ENCODE peak calls at places on chromosomes 7 and 10, in nine cellular contexts. L, Y, N, D, O, P, X, E and S are unnamed samples.

GRCh38 chr10:77564781-77565589 is 72.6 kb downstream of the KCNMA1 start:
- DNase-seq in N (no peak), O (no peak), L (no peak), E (no peak), X (no peak), Y (no peak), P (no peak), D (no peak), S (no peak)

GRCh38 chr7:29287366-29287765 is 92.8 kb downstream of the CHN2 start:
- DNase-seq in Y (no peak), P (no peak), E (no peak), N (no peak), O (no peak), D (no peak), L (no peak), X (no peak), S (no peak)

GRCh38 chr10:60942604-60943269 is 1.2 kb downstream of the RHOBTB1 start:
- DNase-seq in O (peak; percentile 37), L (peak; percentile 39), Y (peak; percentile 26), P (no peak), N (no peak), X (peak; percentile 65), D (no peak), E (peak; percentile 42), S (no peak)

GRCh38 chr7:78702770-78703169 is 750.7 kb downstream of the MAGI2 start:
- DNase-seq in P (no peak), L (no peak), N (no peak), X (no peak), Y (no peak), D (no peak), E (no peak), O (no peak), S (no peak)

GRCh38 chr10:69941730-69942129 is 110.9 kb upstream of the MACROH2A2 start:
- DNase-seq in P (no peak), Y (no peak), D (no peak), X (no peak), L (no peak), N (no peak), O (no peak), E (no peak), S (no peak)

GRCh38 chr10:13759167-13759566 is 172.4 kb downstream of the PRPF18 start:
- DNase-seq in P (no peak), Y (no peak), X (no peak), L (no peak), E (peak; percentile 21), D (no peak), O (no peak), N (no peak), S (no peak)

GRCh38 chr7:130070900-130071622 is 727 bp downstream of the KLHDC10 start:
- DNase-seq in E (no peak), D (no peak), X (peak; percentile 19), P (no peak), O (no peak), Y (no peak), L (peak; percentile 16), N (no peak), S (no peak)

GRCh38 chr7:101442426-101443070 is 79.9 kb downstream of the COL26A1 start:
- DNase-seq in O (no peak), E (no peak), P (no peak), X (no peak), L (no peak), Y (no peak), N (no peak), D (no peak), S (no peak)

GRCh38 chr10:98456688-98457482 is 10.2 kb upstream of the HPS1 start:
- DNase-seq in Y (no peak), O (no peak), D (no peak), E (no peak), N (no peak), P (no peak), L (no peak), X (no peak), S (no peak)

GRCh38 chr7:27197137-27198042 is 2.5 kb downstream of the HOXA13 start:
- DNase-seq in N (no peak), Y (no peak), P (no peak), O (no peak), E (no peak), X (no peak), L (no peak), D (no peak), S (no peak)

GRCh38 chr7:155257482-155258232 is 40.0 kb upstream of the INSIG1 start:
- DNase-seq in P (no peak), N (no peak), Y (no peak), D (no peak), X (no peak), E (peak; percentile 71), L (no peak), O (peak; percentile 68), S (no peak)

GRCh38 chr10:102420443-102420809 is 210 bp upstream of the FBXL15 start:
- DNase-seq in N (no peak), E (peak; percentile 90), D (no peak), O (peak; percentile 89), L (no peak), X (peak; percentile 94), Y (no peak), P (peak; percentile 91), S (no peak)

GRCh38 chr10:102419561-102420442 is 834 bp upstream of the FBXL15 start:
- DNase-seq in N (no peak), E (peak; percentile 71), X (peak; percentile 74), D (peak; percentile 92), Y (peak; percentile 47), L (peak; percentile 89), O (peak; percentile 63), P (peak; percentile 60), S (peak; percentile 84)

GRCh38 chr10:102422586-102423129 is 2.0 kb downstream of the FBXL15 start:
- DNase-seq in N (no peak), E (peak; percentile 85), P (peak; percentile 66), X (peak; percentile 89), D (peak; percentile 71), Y (peak; percentile 83), O (peak; percentile 87), L (peak; percentile 78), S (peak; percentile 78)

GRCh38 chr10:102421645-102422585 is 1.3 kb downstream of the FBXL15 start:
- DNase-seq in O (peak; percentile 67), X (peak; percentile 64), Y (peak; percentile 59), N (no peak), L (no peak), E (peak; percentile 71), D (no peak), P (peak; percentile 31), S (peak; percentile 71)

DNA sequence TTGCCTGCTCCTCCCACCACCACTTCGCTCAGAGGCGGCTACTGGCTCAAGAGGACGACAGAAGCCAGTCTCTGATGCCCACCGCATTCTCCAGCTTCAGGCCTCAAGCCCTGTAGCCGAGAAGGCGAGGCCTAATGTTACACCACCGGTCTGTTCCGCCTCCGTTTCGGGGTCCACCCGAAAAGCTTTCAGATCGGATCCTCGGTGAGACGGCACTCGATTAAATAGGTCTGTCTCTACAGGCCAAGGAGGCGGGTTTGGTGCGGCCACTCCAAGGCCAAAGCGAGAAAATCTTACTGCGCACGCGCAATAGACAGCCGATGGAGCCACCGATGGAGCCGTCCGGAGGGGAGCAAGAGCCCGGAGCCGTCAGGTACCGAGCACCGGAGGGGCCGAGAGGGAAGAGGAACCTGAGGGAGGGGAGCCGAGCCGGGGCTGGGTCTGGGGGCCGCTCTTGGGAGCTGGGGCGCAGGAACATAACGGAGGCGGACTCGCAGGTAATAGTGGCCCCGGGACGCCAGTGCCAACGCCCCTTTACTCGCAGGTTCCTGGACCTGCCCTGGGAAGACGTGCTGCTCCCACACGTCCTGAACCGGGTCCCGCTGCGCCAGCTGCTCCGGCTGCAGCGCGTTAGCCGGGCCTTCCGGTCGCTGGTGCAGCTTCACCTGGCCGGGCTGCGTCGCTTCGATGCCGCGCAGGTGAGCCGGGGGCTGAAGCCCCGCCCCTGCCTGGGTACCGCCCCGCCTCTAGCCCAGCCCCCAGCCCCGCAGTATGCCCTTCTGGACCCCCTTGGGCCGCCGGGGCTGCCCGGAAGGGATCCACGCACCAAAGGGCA is at the start of gene FBXL15:
- DNase-seq in P (peak; percentile 99), X (peak; percentile 99), Y (peak; percentile 98), L (peak; percentile 99), O (peak; percentile 99), D (peak; percentile 99), E (peak; percentile 98), N (peak; percentile 91), S (peak; percentile 99)
- TF ChIP-seq CTCF in P (no peak), X (no peak), Y (no peak), L (peak; percentile 18), O (peak; percentile 30), D (no peak), E (no peak), N (no peak), S (no peak)

GRCh38 chr7:131540491-131541162 is 15.8 kb downstream of the PODXL start:
- DNase-seq in N (no peak), O (peak; percentile 55), D (no peak), E (peak; percentile 89), P (no peak), X (no peak), L (no peak), Y (no peak), S (no peak)
- TF ChIP-seq CTCF in N (no peak), O (peak; percentile 18), D (no peak), E (no peak), P (no peak), X (peak; percentile 11), L (no peak), Y (no peak), S (no peak)

GRCh38 chr7:100400656-100401055 is 27.4 kb downstream of the PILRA start:
- DNase-seq in N (no peak), P (peak; percentile 64), E (no peak), O (no peak), Y (peak; percentile 48), D (peak; percentile 37), L (no peak), X (no peak), S (no peak)
- TF ChIP-seq CTCF in N (no peak), P (peak; percentile 73), E (no peak), O (no peak), Y (peak; percentile 3), D (peak; percentile 44), L (peak; percentile 9), X (peak; percentile 15), S (peak; percentile 48)

GRCh38 chr7:114212753-114213439 is 201.7 kb upstream of the FOXP2 start:
- DNase-seq in N (no peak), D (no peak), X (no peak), L (no peak), P (no peak), O (no peak), Y (no peak), E (no peak), S (no peak)

GRCh38 chr7:114206688-114207087 is 207.9 kb upstream of the FOXP2 start:
- DNase-seq in E (no peak), O (no peak), P (no peak), D (no peak), Y (no peak), X (no peak), L (no peak), N (no peak), S (no peak)

GRCh38 chr7:114214454-114214853 is 200.2 kb upstream of the FOXP2 start:
- DNase-seq in N (no peak), Y (no peak), O (no peak), L (no peak), P (no peak), E (no peak), X (no peak), D (no peak), S (no peak)

DNA sequence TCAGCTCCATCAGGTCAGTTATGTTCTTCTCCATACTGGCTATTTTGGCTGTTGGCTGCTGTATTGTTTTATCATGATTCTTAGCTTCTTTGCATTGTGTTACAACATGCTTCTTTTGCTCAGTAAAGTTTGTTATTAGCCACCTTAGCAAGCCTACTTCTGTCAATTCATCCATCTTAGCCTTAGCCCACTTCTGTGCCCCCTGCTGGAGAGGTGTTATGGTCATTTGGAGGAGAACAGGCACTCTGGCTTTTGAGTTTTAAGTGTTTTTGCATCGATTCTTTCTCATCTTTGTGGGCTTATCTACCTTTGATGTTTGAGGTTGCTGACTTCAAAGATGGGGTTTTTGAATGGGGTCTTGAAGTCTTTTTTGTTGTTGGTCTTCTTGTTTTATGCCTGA is 204.6 kb upstream of the FOXP2 start:
- DNase-seq in X (no peak), P (no peak), O (no peak), D (no peak), L (no peak), E (no peak), N (no peak), Y (peak; percentile 13), S (no peak)
- TF ChIP-seq CTCF in X (no peak), P (peak; percentile 19), O (no peak), D (no peak), L (no peak), E (no peak), N (peak; percentile 11), Y (peak; percentile 7), S (no peak)